ENCODE peak calls at places on chromosomes 13 and 19, in seven cellular contexts. A, I, O, W, V, T and M are unnamed samples.

GRCh38 chr13:48194392-48194754 is 38.6 kb upstream of the ITM2B start:
- DNase-seq in A (peak; percentile 45), I (no peak), O (peak; percentile 42), W (peak; percentile 53), V (no peak), T (peak; percentile 29), M (no peak)

GRCh38 chr13:20118268-20119140 is 42.3 kb downstream of the GJA3 start:
- DNase-seq in A (peak; percentile 36), I (peak; percentile 90), O (peak; percentile 32), W (peak; percentile 75), V (peak; percentile 81), T (peak; percentile 39), M (no peak)

GRCh38 chr19:1388637-1389026 is 4.9 kb downstream of the NDUFS7 start:
- DNase-seq in A (no peak), I (no peak), O (no peak), W (no peak), V (no peak), T (no peak), M (no peak)

GRCh38 chr19:1336079-1336684 is 47.5 kb upstream of the NDUFS7 start:
- DNase-seq in A (no peak), I (no peak), O (no peak), W (no peak), V (no peak), T (no peak), M (no peak)

GRCh38 chr19:34075661-34076091 is 96.6 kb upstream of the LSM14A start:
- DNase-seq in A (no peak), I (no peak), O (no peak), W (peak; percentile 15), V (no peak), T (no peak), M (no peak)

GRCh38 chr19:43839139-43839538 is 12.0 kb downstream of the ZNF283 start:
- DNase-seq in A (no peak), I (no peak), O (no peak), W (no peak), V (no peak), T (no peak), M (no peak)

GRCh38 chr19:31232220-31232619 is 117.0 kb downstream of the TSHZ3 start:
- DNase-seq in A (peak; percentile 21), I (no peak), O (no peak), W (peak; percentile 40), V (no peak), T (peak; percentile 34), M (peak; percentile 32)

GRCh38 chr19:52942371-52943133 is 19.3 kb upstream of the ZNF888 start:
- DNase-seq in A (peak; percentile 84), I (peak; percentile 99), O (peak; percentile 75), W (peak; percentile 89), V (peak; percentile 97), T (peak; percentile 73), M (no peak)

GRCh38 chr19:52991484-52991883 is 22.2 kb upstream of the ERVV-1 start:
- DNase-seq in A (peak; percentile 71), I (no peak), O (peak; percentile 54), W (peak; percentile 86), V (no peak), T (peak; percentile 54), M (peak; percentile 2)

GRCh38 chr19:51431124-51431523 is 13.7 kb upstream of the SIGLEC10 start:
- DNase-seq in A (no peak), I (no peak), O (no peak), W (no peak), V (no peak), T (no peak), M (no peak)

GRCh38 chr13:98447881-98448641 is 128.8 kb downstream of the STK24 start:
- DNase-seq in A (peak; percentile 33), I (peak; percentile 92), O (no peak), W (peak; percentile 80), V (no peak), T (no peak), M (no peak)

GRCh38 chr19:45164577-45165335 is 4.0 kb upstream of the NKPD1 start:
- DNase-seq in A (peak; percentile 67), I (peak; percentile 96), O (peak; percentile 81), W (peak; percentile 78), V (no peak), T (peak; percentile 57), M (no peak)

GRCh38 chr19:18768997-18769891 is 21.9 kb downstream of the COMP start:
- DNase-seq in A (no peak), I (no peak), O (no peak), W (no peak), V (no peak), T (no peak), M (no peak)

GRCh38 chr19:19627716-19628498 is at the start of gene LPAR2:
- DNase-seq in A (no peak), I (peak; percentile 89), O (no peak), W (peak; percentile 36), V (no peak), T (no peak), M (no peak)

GRCh38 chr13:26679945-26680516 is 80.6 kb downstream of the GPR12 start:
- DNase-seq in A (no peak), I (peak; percentile 62), O (no peak), W (no peak), V (peak; percentile 78), T (no peak), M (no peak)

DNA sequence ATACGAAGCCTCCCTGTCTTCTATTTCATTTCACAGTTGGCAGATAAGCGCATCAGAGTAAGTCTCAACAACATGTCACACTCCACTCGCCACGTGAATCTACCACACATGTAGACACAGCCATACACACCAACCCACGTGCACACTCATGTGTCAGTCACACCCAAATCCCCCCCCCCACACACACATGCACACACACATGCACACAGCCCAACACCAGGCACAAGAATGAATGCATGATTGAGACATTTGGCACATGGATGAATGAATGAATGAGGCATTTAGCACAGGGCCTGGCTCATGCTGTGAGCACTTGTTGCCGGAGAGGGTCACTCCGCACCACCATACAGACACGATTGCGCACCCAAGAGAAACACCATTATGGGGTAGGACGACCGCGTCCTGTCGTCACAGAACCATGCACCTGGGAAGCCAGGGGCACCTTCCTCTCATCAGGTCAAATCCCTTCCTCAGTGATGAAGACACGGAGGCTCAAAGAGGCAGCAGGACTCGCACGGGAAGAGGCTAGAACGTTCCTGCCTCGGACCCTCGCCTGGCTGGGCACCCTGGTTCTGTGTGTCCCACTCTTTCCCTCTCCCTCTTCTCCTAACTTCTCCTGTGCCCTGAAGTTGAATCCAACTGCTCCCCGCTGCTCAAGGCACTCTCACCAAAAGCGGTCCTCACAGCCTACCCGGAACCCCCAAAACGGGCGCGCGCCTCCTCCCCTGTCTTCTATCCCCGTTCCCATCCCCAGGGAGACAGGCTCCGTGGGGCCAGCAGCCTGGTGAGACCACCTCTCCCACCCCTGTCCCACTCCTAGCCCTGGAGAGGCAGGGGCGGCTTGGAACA is 1.4 kb downstream of the MEIS3 start:
- DNase-seq in A (peak; percentile 21), I (peak; percentile 64), O (no peak), W (peak; percentile 48), V (no peak), T (peak; percentile 16), M (no peak)
- H3K4me3 ChIP-seq in A (peak overlapping the region; percentile 75), I (peak overlapping the region; percentile 87), O (peak overlapping the region; percentile 45), W (peak overlapping the region; percentile 91), V (peak overlapping the region; percentile 52), T (peak overlapping the region; percentile 70), M (peak overlapping the region; percentile 78)

GRCh38 chr19:2438178-2438577 is 10.8 kb upstream of the TIMM13 start:
- DNase-seq in A (no peak), I (no peak), O (no peak), W (no peak), V (no peak), T (no peak), M (no peak)
- H3K4me3 ChIP-seq in A (no peak overlapping the region), I (no peak overlapping the region), O (no peak overlapping the region), W (no peak overlapping the region), V (no peak overlapping the region), T (no peak overlapping the region), M (no peak overlapping the region)

DNA sequence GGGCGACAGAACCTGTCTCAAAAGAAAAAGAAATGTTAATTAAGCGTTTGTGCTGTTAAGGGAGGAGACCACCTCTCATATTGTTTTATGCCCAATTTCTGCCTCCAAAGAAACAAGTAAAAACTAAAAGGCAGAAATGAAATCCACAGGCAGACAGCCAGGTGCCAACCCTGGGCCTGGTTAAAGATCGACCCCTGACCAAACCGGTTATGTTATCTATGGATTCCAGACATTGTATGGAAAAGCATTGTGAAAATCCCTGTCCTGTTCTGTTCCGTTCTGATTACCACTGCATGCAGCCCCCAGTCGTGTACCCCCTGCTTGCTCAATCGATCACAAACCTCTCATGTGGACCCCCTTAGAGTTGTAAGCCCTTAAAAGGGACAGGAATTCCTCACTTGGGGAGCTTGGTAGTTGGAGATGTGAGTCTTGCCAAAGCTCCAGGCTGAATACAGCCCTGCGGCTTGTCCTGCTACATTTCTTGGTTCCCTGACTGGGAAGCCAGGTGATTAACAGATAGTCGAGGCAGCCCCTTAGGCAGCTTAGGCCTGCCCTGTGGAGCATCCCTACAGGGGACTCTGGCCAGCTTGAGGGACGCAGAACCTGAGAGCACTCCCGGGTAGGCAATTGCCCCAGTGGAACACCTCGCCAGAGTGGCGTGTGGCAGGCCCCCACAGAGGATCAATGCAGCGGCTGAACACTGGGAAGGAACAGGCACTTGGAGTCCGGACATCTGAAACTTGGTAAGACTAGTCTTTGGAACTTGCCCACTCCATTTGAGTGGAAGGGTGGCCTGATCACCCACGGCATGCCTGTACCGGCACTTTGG is 748 bp upstream of the ZNF552 start:
- DNase-seq in A (no peak), I (no peak), O (no peak), W (no peak), V (no peak), T (no peak), M (no peak)
- H3K4me3 ChIP-seq in A (peak overlapping the region; percentile 95), I (peak overlapping the region; percentile 96), O (peak overlapping the region; percentile 94), W (peak overlapping the region; percentile 93), V (peak overlapping the region; percentile 82), T (no peak overlapping the region), M (no peak overlapping the region)

GRCh38 chr19:16199275-16199932 is 1.7 kb downstream of the AP1M1 start:
- DNase-seq in A (no peak), I (no peak), O (no peak), W (no peak), V (peak; percentile 54), T (no peak), M (no peak)

GRCh38 chr19:16203256-16204004 is 5.7 kb downstream of the AP1M1 start:
- DNase-seq in A (no peak), I (peak; percentile 33), O (no peak), W (no peak), V (peak; percentile 55), T (no peak), M (no peak)

GRCh38 chr19:16200038-16200775 is 2.5 kb downstream of the AP1M1 start:
- DNase-seq in A (peak; percentile 56), I (no peak), O (peak; percentile 76), W (peak; percentile 69), V (peak; percentile 74), T (peak; percentile 66), M (no peak)

GRCh38 chr19:16202320-16203255 is 4.9 kb downstream of the AP1M1 start:
- DNase-seq in A (no peak), I (no peak), O (no peak), W (peak; percentile 49), V (peak; percentile 29), T (peak; percentile 27), M (no peak)

DNA sequence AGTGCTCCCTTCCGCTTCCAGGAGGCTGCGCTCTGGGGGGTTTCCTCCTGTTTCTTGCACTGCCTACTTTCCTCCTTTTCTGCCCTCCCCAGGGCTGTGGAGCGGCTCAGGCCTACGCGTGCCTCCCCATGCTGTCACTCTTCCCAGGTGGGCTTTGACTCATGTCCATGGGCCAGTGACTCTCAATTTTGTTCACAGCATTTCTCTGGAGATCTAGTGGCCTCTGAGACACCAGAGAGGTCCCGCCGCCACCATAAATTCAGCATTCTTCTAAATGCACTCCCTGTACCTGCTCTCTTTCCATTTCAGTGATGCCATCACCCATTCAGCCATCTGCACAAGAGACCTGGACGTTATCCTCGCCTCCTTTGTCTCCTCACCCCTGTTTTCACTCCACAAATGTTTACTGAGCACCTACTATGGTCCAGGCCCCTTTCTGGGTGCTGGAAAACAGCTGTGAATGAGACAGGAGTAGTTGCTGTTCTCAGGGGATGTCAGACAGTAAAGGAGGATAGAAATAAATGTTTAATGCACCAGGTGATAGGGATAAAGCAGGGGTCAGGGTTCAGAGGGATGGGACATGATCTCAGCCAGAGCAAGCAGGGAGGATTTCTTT is 3.2 kb downstream of the AP1M1 start:
- DNase-seq in A (no peak), I (no peak), O (no peak), W (no peak), V (peak; percentile 27), T (no peak), M (no peak)
- H3K4me3 ChIP-seq in A (no peak overlapping the region), I (no peak overlapping the region), O (no peak overlapping the region), W (no peak overlapping the region), V (no peak overlapping the region), T (no peak overlapping the region), M (no peak overlapping the region)